ENCODE peak calls at places on chromosomes 13 and 19, in four cellular contexts. One of them, this sample, is unnamed. For H3K4me1, the result is how much of the 10 kb centered on the place peaks cover.

GRCh38 chr19:42149447-42150202 is 17.4 kb upstream of the POU2F2 start:
- DNase-seq in CD4-positive, CD25-positive, alpha-beta regulatory T cell: no peak
- DNase-seq in tibial artery: no peak
- DNase-seq in breast epithelium: no peak
- DNase-seq in this sample: no peak

GRCh38 chr13:94028234-94029145 is 451.0 kb downstream of the DCT start:
- DNase-seq in CD4-positive, CD25-positive, alpha-beta regulatory T cell: no peak
- DNase-seq in tibial artery: no peak
- DNase-seq in breast epithelium: no peak
- DNase-seq in this sample: no peak

GRCh38 chr19:325937-326565 is 18.5 kb downstream of the MIER2 start:
- DNase-seq in CD4-positive, CD25-positive, alpha-beta regulatory T cell: no peak
- DNase-seq in tibial artery: no peak
- DNase-seq in breast epithelium: no peak
- DNase-seq in this sample: no peak

GRCh38 chr13:73248711-73249580 is 190.1 kb downstream of the KLF5 start:
- DNase-seq in CD4-positive, CD25-positive, alpha-beta regulatory T cell: no peak
- DNase-seq in tibial artery: no peak
- DNase-seq in breast epithelium: no peak
- DNase-seq in this sample: no peak

GRCh38 chr13:41075034-41075433 is 13.7 kb downstream of the WBP4 start:
- DNase-seq in CD4-positive, CD25-positive, alpha-beta regulatory T cell: peak
- DNase-seq in tibial artery: no peak
- DNase-seq in breast epithelium: no peak
- DNase-seq in this sample: no peak

GRCh38 chr19:38812004-38812840 is 523 bp downstream of the LGALS4 start:
- DNase-seq in CD4-positive, CD25-positive, alpha-beta regulatory T cell: no peak
- DNase-seq in tibial artery: no peak
- DNase-seq in breast epithelium: no peak
- DNase-seq in this sample: no peak

GRCh38 chr19:919157-920050 is 2.3 kb downstream of the KISS1R start:
- DNase-seq in CD4-positive, CD25-positive, alpha-beta regulatory T cell: no peak
- DNase-seq in tibial artery: no peak
- DNase-seq in breast epithelium: no peak
- DNase-seq in this sample: no peak

GRCh38 chr13:42378383-42378780 is 106.4 kb downstream of the AKAP11 start:
- DNase-seq in CD4-positive, CD25-positive, alpha-beta regulatory T cell: no peak
- DNase-seq in tibial artery: no peak
- DNase-seq in breast epithelium: no peak
- DNase-seq in this sample: no peak

GRCh38 chr19:47582320-47582909 is 9.5 kb upstream of the ZNF541 start:
- DNase-seq in CD4-positive, CD25-positive, alpha-beta regulatory T cell: no peak
- DNase-seq in tibial artery: no peak
- DNase-seq in breast epithelium: no peak
- DNase-seq in this sample: no peak

GRCh38 chr13:29369060-29369743 is 226.3 kb downstream of the SLC7A1 start:
- DNase-seq in CD4-positive, CD25-positive, alpha-beta regulatory T cell: no peak
- DNase-seq in tibial artery: no peak
- DNase-seq in breast epithelium: no peak
- DNase-seq in this sample: no peak

GRCh38 chr19:16340092-16340491 is 15.5 kb downstream of the KLF2 start:
- DNase-seq in CD4-positive, CD25-positive, alpha-beta regulatory T cell: no peak
- DNase-seq in tibial artery: no peak
- DNase-seq in breast epithelium: no peak
- DNase-seq in this sample: no peak

GRCh38 chr19:53537126-53537522 is 821 bp upstream of the ZNF331 start:
- DNase-seq in CD4-positive, CD25-positive, alpha-beta regulatory T cell: no peak
- DNase-seq in tibial artery: no peak
- DNase-seq in breast epithelium: no peak
- DNase-seq in this sample: no peak

GRCh38 chr13:76019421-76020044 is 383.4 kb downstream of the LMO7 start:
- DNase-seq in CD4-positive, CD25-positive, alpha-beta regulatory T cell: no peak
- DNase-seq in tibial artery: no peak
- DNase-seq in breast epithelium: no peak
- DNase-seq in this sample: peak

GRCh38 chr13:43301341-43301969 is 278.1 kb downstream of the DNAJC15 start:
- DNase-seq in CD4-positive, CD25-positive, alpha-beta regulatory T cell: no peak
- DNase-seq in tibial artery: no peak
- DNase-seq in breast epithelium: no peak
- DNase-seq in this sample: no peak

GRCh38 chr13:33676700-33677048 is 141.3 kb upstream of the RFC3 start:
- DNase-seq in CD4-positive, CD25-positive, alpha-beta regulatory T cell: no peak
- DNase-seq in tibial artery: no peak
- DNase-seq in breast epithelium: peak
- DNase-seq in this sample: peak

GRCh38 chr13:89514534-89515312 is 1832.8 kb upstream of the MIR17HG start:
- DNase-seq in CD4-positive, CD25-positive, alpha-beta regulatory T cell: no peak
- DNase-seq in tibial artery: no peak
- DNase-seq in breast epithelium: no peak
- DNase-seq in this sample: peak

DNA sequence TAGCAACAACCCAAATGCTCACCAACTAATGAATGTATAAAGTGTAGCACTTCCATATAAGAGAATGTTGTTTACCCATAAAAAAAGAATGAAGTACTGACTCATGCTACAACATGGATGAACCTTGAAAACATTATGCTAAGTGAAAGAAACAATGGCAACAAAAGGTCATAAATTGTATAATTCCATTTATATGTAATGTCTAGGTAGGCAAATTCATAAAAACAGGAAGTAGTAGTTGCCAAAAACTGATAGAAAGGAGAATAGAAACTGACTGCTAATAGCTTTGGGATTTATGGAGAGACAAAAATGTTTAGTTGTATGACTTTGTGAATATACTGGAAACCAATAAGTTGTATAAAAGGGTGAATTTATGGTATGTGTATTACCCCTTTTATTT is 21.6 kb downstream of the MYCBP2 start:
- DNase-seq in CD4-positive, CD25-positive, alpha-beta regulatory T cell: no peak
- DNase-seq in tibial artery: no peak
- DNase-seq in breast epithelium: no peak
- DNase-seq in this sample: no peak
- H3K4me1 ChIP-seq in CD4-positive, CD25-positive, alpha-beta regulatory T cell: half or more
- H3K4me1 ChIP-seq in tibial artery: half or more
- H3K4me1 ChIP-seq in breast epithelium: under half
- H3K4me1 ChIP-seq in this sample: under half

DNA sequence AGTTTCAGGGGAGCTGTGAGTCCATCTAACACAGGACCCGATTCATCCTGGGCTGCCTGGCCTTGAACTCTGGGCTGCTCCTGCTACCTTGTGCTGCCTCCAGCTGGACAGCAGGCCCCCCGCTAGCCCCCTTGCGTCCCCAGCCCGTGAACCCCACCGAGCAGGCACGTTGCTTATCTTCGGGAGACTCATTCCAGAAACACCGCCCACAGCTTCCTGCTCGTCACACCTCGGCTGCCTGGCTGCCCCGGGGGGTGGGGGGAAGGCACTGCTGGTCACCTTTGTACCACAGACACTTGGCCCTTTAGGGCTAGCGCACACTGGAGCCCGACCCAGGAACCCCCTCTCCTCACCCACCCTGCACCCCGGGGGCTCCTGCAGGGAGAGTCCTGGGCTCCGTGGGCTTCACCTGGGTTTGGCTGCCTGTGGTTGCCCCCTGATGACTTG is 48.1 kb downstream of the CRTC1 start:
- DNase-seq in CD4-positive, CD25-positive, alpha-beta regulatory T cell: no peak
- DNase-seq in tibial artery: no peak
- DNase-seq in breast epithelium: no peak
- DNase-seq in this sample: no peak
- H3K27ac ChIP-seq in CD4-positive, CD25-positive, alpha-beta regulatory T cell: no peak
- H3K27ac ChIP-seq in tibial artery: no peak
- H3K27ac ChIP-seq in breast epithelium: no peak
- H3K27ac ChIP-seq in this sample: no peak

GRCh38 chr13:112330479-112331407 is 45.4 kb upstream of the SPACA7 start:
- DNase-seq in CD4-positive, CD25-positive, alpha-beta regulatory T cell: no peak
- DNase-seq in tibial artery: no peak
- DNase-seq in breast epithelium: no peak
- DNase-seq in this sample: no peak
- H3K4me3 ChIP-seq in CD4-positive, CD25-positive, alpha-beta regulatory T cell: no peak
- H3K4me3 ChIP-seq in tibial artery: no peak
- H3K4me3 ChIP-seq in breast epithelium: no peak
- H3K4me3 ChIP-seq in this sample: no peak

DNA sequence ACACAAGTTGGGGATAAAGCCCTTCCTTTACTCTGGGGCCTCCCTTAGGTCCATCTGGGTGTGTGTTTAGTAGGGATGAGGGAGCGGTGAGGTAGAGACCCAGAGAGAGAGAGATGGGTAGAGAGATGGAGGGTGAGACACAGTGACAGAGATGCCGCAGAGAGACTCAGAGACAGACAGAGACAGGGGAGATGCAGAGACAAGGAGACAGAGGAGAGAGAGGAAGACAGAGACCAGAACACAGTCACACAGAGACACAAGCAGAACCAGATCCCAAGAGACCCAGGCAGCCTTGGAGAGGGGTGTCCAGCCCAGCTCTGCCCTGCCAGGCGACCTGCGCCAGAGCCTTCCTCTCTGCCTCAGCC is 2.4 kb downstream of the KLK1 start:
- DNase-seq in CD4-positive, CD25-positive, alpha-beta regulatory T cell: no peak
- DNase-seq in tibial artery: no peak
- DNase-seq in breast epithelium: no peak
- DNase-seq in this sample: no peak
- H3K4me1 ChIP-seq in CD4-positive, CD25-positive, alpha-beta regulatory T cell: under half
- H3K4me1 ChIP-seq in tibial artery: under half
- H3K4me1 ChIP-seq in breast epithelium: under half
- H3K4me1 ChIP-seq in this sample: under half

GRCh38 chr13:20995245-20995829 is 66.0 kb downstream of the LATS2 start:
- DNase-seq in CD4-positive, CD25-positive, alpha-beta regulatory T cell: no peak
- DNase-seq in tibial artery: no peak
- DNase-seq in breast epithelium: no peak
- DNase-seq in this sample: no peak
- H3K27ac ChIP-seq in CD4-positive, CD25-positive, alpha-beta regulatory T cell: no peak
- H3K27ac ChIP-seq in tibial artery: no peak
- H3K27ac ChIP-seq in breast epithelium: no peak
- H3K27ac ChIP-seq in this sample: no peak

GRCh38 chr13:31433201-31433600 is 233.4 kb downstream of the B3GLCT start:
- DNase-seq in CD4-positive, CD25-positive, alpha-beta regulatory T cell: no peak
- DNase-seq in tibial artery: no peak
- DNase-seq in breast epithelium: no peak
- DNase-seq in this sample: no peak

GRCh38 chr13:31434613-31435012 is 234.8 kb downstream of the B3GLCT start:
- DNase-seq in CD4-positive, CD25-positive, alpha-beta regulatory T cell: no peak
- DNase-seq in tibial artery: no peak
- DNase-seq in breast epithelium: no peak
- DNase-seq in this sample: no peak

GRCh38 chr13:31433756-31434155 is 234.0 kb downstream of the B3GLCT start:
- DNase-seq in CD4-positive, CD25-positive, alpha-beta regulatory T cell: no peak
- DNase-seq in tibial artery: no peak
- DNase-seq in breast epithelium: no peak
- DNase-seq in this sample: no peak

GRCh38 chr13:31427151-31427867 is 227.5 kb downstream of the B3GLCT start:
- DNase-seq in CD4-positive, CD25-positive, alpha-beta regulatory T cell: no peak
- DNase-seq in tibial artery: no peak
- DNase-seq in breast epithelium: no peak
- DNase-seq in this sample: no peak

DNA sequence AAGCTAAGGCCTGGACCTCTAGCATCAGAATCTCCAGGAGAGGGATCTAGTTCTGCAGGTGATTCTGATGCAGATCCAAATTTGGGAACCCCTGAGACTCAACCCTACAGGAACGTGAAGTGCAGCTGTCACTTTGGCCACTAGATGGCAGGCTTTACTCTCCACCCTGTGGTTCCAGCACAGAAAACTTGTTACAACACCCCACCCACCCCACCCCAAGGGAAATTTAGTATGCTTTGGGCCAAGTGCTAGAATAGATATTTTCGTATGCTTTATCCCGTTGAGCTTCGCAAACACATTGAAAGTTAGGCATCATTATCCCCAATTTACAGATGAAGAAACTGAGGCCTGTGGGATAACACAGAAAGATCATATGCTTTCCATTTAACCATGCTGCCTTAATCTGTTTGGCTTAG is 232.0 kb downstream of the B3GLCT start:
- DNase-seq in CD4-positive, CD25-positive, alpha-beta regulatory T cell: no peak
- DNase-seq in tibial artery: no peak
- DNase-seq in breast epithelium: no peak
- DNase-seq in this sample: peak
- H3K4me3 ChIP-seq in CD4-positive, CD25-positive, alpha-beta regulatory T cell: no peak
- H3K4me3 ChIP-seq in tibial artery: no peak
- H3K4me3 ChIP-seq in breast epithelium: no peak
- H3K4me3 ChIP-seq in this sample: no peak

DNA sequence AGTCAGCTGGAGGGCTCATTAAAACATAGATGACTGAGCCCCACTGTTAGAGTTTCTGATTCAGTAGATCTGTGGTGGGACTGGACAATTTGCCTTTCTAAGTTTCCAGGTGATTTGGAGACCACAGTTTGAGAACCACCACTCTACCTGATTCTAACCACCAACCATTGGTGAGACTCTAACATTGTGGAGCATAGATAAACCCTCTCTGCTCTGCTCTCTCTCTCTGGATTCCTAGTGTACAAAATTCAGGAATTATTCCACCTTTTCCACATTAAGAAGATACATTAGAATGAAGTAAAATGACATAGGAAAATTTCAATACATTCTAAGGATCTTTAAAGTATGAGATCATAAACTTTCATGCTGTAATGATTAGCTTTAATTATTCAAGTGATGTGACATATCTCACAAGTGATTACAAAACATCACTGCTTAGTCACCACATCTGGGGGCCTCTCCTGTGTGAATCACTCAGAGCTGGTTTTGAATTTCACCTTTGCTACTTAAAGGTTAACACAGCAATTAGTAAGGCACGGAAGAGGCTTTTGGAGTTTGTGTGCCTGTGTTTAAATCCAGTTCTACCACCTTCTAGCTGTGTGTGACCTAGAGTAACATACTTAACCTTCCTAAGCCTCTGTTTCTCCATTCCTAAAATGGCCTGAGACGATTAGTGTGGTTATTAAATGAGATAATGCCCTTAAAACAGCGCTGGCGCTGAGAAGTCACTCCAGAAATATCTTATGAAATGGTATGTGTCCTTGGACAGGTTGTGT is 78.5 kb upstream of the NBEA start:
- DNase-seq in CD4-positive, CD25-positive, alpha-beta regulatory T cell: no peak
- DNase-seq in tibial artery: no peak
- DNase-seq in breast epithelium: no peak
- DNase-seq in this sample: no peak
- H3K4me1 ChIP-seq in CD4-positive, CD25-positive, alpha-beta regulatory T cell: under half
- H3K4me1 ChIP-seq in tibial artery: under half
- H3K4me1 ChIP-seq in breast epithelium: under half
- H3K4me1 ChIP-seq in this sample: under half

This sample was measured in heart right ventricle.